ENCODE peak calls at places on chromosomes 5 and 9, in seven cellular contexts. One of them, this sample, is unnamed.
A peak's percentile ranks its signal among the peaks of the same experiment; 100 is the strongest.

GRCh38 chr9:110744753-110745522 is 76.3 kb downstream of the MUSK start:
- DNase-seq in vagina: no peak
- DNase-seq in GM23338: no peak
- DNase-seq in spleen: no peak
- DNase-seq in stomach: no peak
- DNase-seq in endothelial cell of umbilical vein: peak; percentile 89
- DNase-seq in H1: no peak
- DNase-seq in this sample: no peak

GRCh38 chr9:6007770-6008168 is 7.7 kb downstream of the RANBP6 start:
- DNase-seq in GM23338: peak; percentile 89
- DNase-seq in vagina: no peak
- DNase-seq in spleen: peak; percentile 96
- DNase-seq in H1: no peak
- DNase-seq in stomach: peak; percentile 74
- DNase-seq in endothelial cell of umbilical vein: peak; percentile 68
- DNase-seq in this sample: peak; percentile 66

GRCh38 chr9:36396985-36397384 is 3.1 kb downstream of the RNF38 start:
- DNase-seq in vagina: no peak
- DNase-seq in stomach: no peak
- DNase-seq in GM23338: no peak
- DNase-seq in endothelial cell of umbilical vein: no peak
- DNase-seq in H1: no peak
- DNase-seq in spleen: no peak
- DNase-seq in this sample: peak; percentile 17

GRCh38 chr9:93809204-93809940 is 145.8 kb downstream of the BARX1 start:
- DNase-seq in vagina: no peak
- DNase-seq in stomach: no peak
- DNase-seq in GM23338: no peak
- DNase-seq in endothelial cell of umbilical vein: no peak
- DNase-seq in spleen: peak; percentile 48
- DNase-seq in H1: no peak
- DNase-seq in this sample: no peak

GRCh38 chr5:75306746-75307145 is 30.3 kb upstream of the HMGCR start:
- DNase-seq in endothelial cell of umbilical vein: no peak
- DNase-seq in H1: no peak
- DNase-seq in vagina: no peak
- DNase-seq in GM23338: no peak
- DNase-seq in spleen: no peak
- DNase-seq in stomach: no peak
- DNase-seq in this sample: no peak

GRCh38 chr5:17620627-17621026 is 10.4 kb downstream of the TAF11L12 start:
- DNase-seq in vagina: no peak
- DNase-seq in GM23338: peak; percentile 77
- DNase-seq in spleen: no peak
- DNase-seq in endothelial cell of umbilical vein: no peak
- DNase-seq in stomach: no peak
- DNase-seq in H1: peak; percentile 13
- DNase-seq in this sample: no peak

GRCh38 chr9:137368431-137369110 is 54.4 kb downstream of the EXD3 start:
- DNase-seq in H1: no peak
- DNase-seq in endothelial cell of umbilical vein: no peak
- DNase-seq in GM23338: no peak
- DNase-seq in stomach: no peak
- DNase-seq in vagina: no peak
- DNase-seq in spleen: peak; percentile 57
- DNase-seq in this sample: no peak

GRCh38 chr5:60355181-60355580 is 344.8 kb downstream of the DEPDC1B start:
- DNase-seq in vagina: no peak
- DNase-seq in H1: no peak
- DNase-seq in stomach: peak; percentile 75
- DNase-seq in GM23338: no peak
- DNase-seq in spleen: no peak
- DNase-seq in endothelial cell of umbilical vein: no peak
- DNase-seq in this sample: no peak

GRCh38 chr5:102627311-102627710 is 127.8 kb upstream of the PAM start:
- DNase-seq in spleen: no peak
- DNase-seq in vagina: no peak
- DNase-seq in H1: no peak
- DNase-seq in endothelial cell of umbilical vein: peak; percentile 5
- DNase-seq in stomach: no peak
- DNase-seq in GM23338: no peak
- DNase-seq in this sample: no peak

GRCh38 chr5:75512383-75513074 is 838 bp downstream of the POLK start:
- DNase-seq in H1: no peak
- DNase-seq in endothelial cell of umbilical vein: no peak
- DNase-seq in vagina: no peak
- DNase-seq in GM23338: no peak
- DNase-seq in stomach: no peak
- DNase-seq in spleen: no peak
- DNase-seq in this sample: no peak

GRCh38 chr5:123964916-123965315 is 452.9 kb downstream of the CSNK1G3 start:
- DNase-seq in vagina: no peak
- DNase-seq in spleen: no peak
- DNase-seq in endothelial cell of umbilical vein: no peak
- DNase-seq in GM23338: no peak
- DNase-seq in H1: no peak
- DNase-seq in stomach: no peak
- DNase-seq in this sample: no peak

DNA sequence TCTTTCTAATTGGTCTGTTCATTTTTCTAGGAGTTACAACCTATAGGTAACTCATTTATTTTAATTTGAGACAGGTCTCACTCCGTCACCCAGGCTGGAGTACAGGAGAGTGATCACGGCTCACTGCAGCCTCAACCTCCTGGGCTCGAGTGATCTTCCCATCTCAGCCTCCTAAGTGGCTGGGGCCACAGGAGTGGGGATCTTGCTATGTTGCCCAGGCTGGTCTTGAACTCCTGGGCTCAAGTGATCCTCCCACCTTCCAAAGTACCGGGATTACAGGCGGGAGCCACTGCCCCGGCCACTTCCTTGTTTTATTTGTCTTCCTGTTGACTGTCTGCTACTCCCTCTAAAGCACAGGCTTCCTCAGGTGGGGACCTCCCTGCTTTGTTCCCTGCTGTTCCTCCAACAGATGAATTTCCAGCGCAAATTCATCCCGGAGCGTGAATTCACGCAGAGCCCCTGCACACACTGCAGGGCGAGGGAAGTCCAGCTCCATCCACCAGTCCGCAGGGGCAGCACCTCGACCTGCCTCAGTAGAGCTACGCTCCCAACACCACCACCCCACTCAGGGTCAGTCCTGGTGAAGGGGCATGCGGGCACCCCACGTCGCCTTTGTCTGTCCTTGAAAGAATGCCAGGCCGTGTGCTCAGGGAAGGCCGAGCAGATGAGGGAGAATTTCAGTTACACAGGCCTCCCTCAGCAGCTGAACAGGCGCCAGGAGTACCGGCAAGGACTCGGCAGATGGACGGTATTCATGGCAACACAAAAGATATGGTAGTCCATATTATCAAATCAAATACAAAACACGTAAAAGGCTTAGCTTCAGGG is 6.3 kb downstream of the QSOX2 start:
- DNase-seq in H1: no peak
- DNase-seq in vagina: no peak
- DNase-seq in stomach: no peak
- DNase-seq in spleen: no peak
- DNase-seq in GM23338: no peak
- DNase-seq in endothelial cell of umbilical vein: no peak
- DNase-seq in this sample: no peak
- H3K4me3 ChIP-seq in H1: no peak overlapping the region
- H3K4me3 ChIP-seq in vagina: no peak overlapping the region
- H3K4me3 ChIP-seq in stomach: no peak overlapping the region
- H3K4me3 ChIP-seq in spleen: peak overlapping the region; percentile 28
- H3K4me3 ChIP-seq in GM23338: no peak overlapping the region
- H3K4me3 ChIP-seq in endothelial cell of umbilical vein: no peak overlapping the region
- H3K4me3 ChIP-seq in this sample: no peak overlapping the region

GRCh38 chr5:59178482-59178881 is 595.6 kb downstream of the RAB3C start:
- DNase-seq in endothelial cell of umbilical vein: no peak
- DNase-seq in GM23338: no peak
- DNase-seq in spleen: no peak
- DNase-seq in vagina: no peak
- DNase-seq in stomach: no peak
- DNase-seq in H1: no peak
- DNase-seq in this sample: no peak

GRCh38 chr5:59178071-59178470 is 595.2 kb downstream of the RAB3C start:
- DNase-seq in H1: no peak
- DNase-seq in vagina: no peak
- DNase-seq in GM23338: no peak
- DNase-seq in endothelial cell of umbilical vein: no peak
- DNase-seq in spleen: no peak
- DNase-seq in stomach: no peak
- DNase-seq in this sample: no peak

GRCh38 chr5:59177644-59178043 is 594.8 kb downstream of the RAB3C start:
- DNase-seq in endothelial cell of umbilical vein: no peak
- DNase-seq in H1: no peak
- DNase-seq in stomach: no peak
- DNase-seq in spleen: no peak
- DNase-seq in GM23338: no peak
- DNase-seq in vagina: no peak
- DNase-seq in this sample: no peak

GRCh38 chr5:59180515-59180914 is 597.6 kb downstream of the RAB3C start:
- DNase-seq in vagina: no peak
- DNase-seq in GM23338: no peak
- DNase-seq in stomach: no peak
- DNase-seq in endothelial cell of umbilical vein: no peak
- DNase-seq in spleen: no peak
- DNase-seq in H1: no peak
- DNase-seq in this sample: no peak

DNA sequence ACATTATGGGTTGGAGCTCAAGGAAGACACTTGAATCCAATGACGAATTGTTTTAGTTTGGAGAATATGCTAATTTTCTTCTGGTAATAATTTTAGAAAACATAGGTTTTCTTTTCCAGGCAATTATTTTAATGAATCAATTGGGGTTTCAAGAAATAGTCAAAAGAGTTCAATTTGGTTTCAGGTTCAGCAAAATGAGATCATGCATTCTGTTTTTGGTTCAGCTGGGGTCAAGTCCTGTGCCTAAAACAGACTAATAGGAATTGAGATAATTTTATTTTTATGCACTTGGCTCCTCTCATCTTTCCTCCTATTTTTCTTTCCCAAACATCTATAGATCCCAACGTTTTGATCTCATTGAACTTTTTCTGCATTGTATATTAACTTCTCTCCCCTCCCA is 596.8 kb downstream of the RAB3C start:
- DNase-seq in spleen: no peak
- DNase-seq in vagina: no peak
- DNase-seq in H1: no peak
- DNase-seq in GM23338: no peak
- DNase-seq in endothelial cell of umbilical vein: no peak
- DNase-seq in stomach: no peak
- DNase-seq in this sample: no peak
- TF ChIP-seq POLR2AphosphoS5 in spleen: no peak
- TF ChIP-seq POLR2AphosphoS5 in vagina: no peak
- TF ChIP-seq POLR2AphosphoS5 in H1: no peak
- TF ChIP-seq POLR2AphosphoS5 in GM23338: no peak
- TF ChIP-seq POLR2AphosphoS5 in endothelial cell of umbilical vein: no peak
- TF ChIP-seq POLR2AphosphoS5 in stomach: no peak
- TF ChIP-seq POLR2AphosphoS5 in this sample: no peak

GRCh38 chr5:83744851-83745250 is 24.2 kb upstream of the HAPLN1 start:
- DNase-seq in GM23338: no peak
- DNase-seq in stomach: no peak
- DNase-seq in spleen: no peak
- DNase-seq in H1: no peak
- DNase-seq in vagina: no peak
- DNase-seq in endothelial cell of umbilical vein: peak; percentile 79
- DNase-seq in this sample: peak; percentile 52
- TF ChIP-seq CTCF in GM23338: no peak
- TF ChIP-seq CTCF in stomach: no peak
- TF ChIP-seq CTCF in spleen: no peak
- TF ChIP-seq CTCF in H1: no peak
- TF ChIP-seq CTCF in vagina: no peak
- TF ChIP-seq CTCF in endothelial cell of umbilical vein: no peak
- TF ChIP-seq CTCF in this sample: no peak

GRCh38 chr5:113205323-113205722 is 228.7 kb downstream of the DCP2 start:
- DNase-seq in spleen: no peak
- DNase-seq in GM23338: no peak
- DNase-seq in endothelial cell of umbilical vein: no peak
- DNase-seq in H1: no peak
- DNase-seq in stomach: no peak
- DNase-seq in vagina: no peak
- DNase-seq in this sample: no peak

GRCh38 chr5:113201715-113202114 is 225.1 kb downstream of the DCP2 start:
- DNase-seq in spleen: no peak
- DNase-seq in vagina: no peak
- DNase-seq in stomach: no peak
- DNase-seq in GM23338: no peak
- DNase-seq in endothelial cell of umbilical vein: peak; percentile 33
- DNase-seq in H1: no peak
- DNase-seq in this sample: no peak

GRCh38 chr5:113205807-113206206 is 229.0 kb downstream of the TSSK1B start:
- DNase-seq in spleen: no peak
- DNase-seq in GM23338: no peak
- DNase-seq in endothelial cell of umbilical vein: peak; percentile 25
- DNase-seq in vagina: no peak
- DNase-seq in H1: no peak
- DNase-seq in stomach: no peak
- DNase-seq in this sample: no peak

GRCh38 chr5:113204525-113205161 is 228.0 kb downstream of the DCP2 start:
- DNase-seq in vagina: no peak
- DNase-seq in stomach: no peak
- DNase-seq in GM23338: no peak
- DNase-seq in spleen: no peak
- DNase-seq in endothelial cell of umbilical vein: no peak
- DNase-seq in H1: no peak
- DNase-seq in this sample: no peak

DNA sequence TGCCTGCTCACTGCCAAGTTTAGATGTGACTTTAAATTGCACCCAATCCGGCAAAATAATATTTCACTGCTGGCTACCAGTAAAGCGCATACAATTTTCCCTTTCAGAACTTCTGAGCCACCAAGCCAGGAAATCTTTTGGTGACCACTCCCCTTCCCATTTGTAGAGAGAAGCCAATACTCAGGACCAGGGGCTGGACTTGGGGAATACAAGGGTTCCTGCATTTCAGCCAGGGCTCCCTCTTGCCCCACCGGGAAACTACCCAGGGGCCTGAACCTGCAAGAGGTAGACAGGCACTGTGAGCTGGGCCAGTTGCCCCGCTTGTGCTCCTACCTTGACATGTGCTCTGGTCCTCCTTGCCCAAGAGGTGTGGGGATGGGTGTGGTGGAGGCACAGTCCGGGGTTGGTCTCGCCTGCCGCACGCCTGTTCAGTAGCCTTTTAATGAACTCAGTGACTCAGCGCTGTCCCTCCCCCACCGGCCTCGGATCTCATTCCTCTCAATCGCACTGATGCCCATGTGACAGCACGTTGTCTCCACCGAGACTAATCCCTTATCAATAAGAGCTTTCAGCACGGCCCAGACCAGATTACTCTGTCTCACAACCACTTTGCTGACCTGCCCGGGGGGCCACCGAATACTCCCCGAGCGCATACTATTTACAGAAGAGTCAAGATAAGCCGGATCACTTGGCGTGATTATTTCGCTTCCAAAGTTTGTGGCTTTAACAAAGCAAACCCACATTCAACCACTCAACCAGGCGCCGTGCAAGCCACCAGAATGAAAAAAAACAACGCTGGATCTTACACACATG is 226.5 kb downstream of the DCP2 start:
- DNase-seq in stomach: peak; percentile 67
- DNase-seq in GM23338: no peak
- DNase-seq in spleen: no peak
- DNase-seq in endothelial cell of umbilical vein: peak; percentile 42
- DNase-seq in H1: no peak
- DNase-seq in vagina: no peak
- DNase-seq in this sample: no peak
- H3K4me3 ChIP-seq in stomach: peak overlapping the region; percentile 22
- H3K4me3 ChIP-seq in GM23338: no peak overlapping the region
- H3K4me3 ChIP-seq in spleen: no peak overlapping the region
- H3K4me3 ChIP-seq in endothelial cell of umbilical vein: no peak overlapping the region
- H3K4me3 ChIP-seq in H1: no peak overlapping the region
- H3K4me3 ChIP-seq in vagina: peak overlapping the region; percentile 11
- H3K4me3 ChIP-seq in this sample: no peak overlapping the region

GRCh38 chr5:136066705-136067271 is 38.0 kb downstream of the TGFBI start:
- DNase-seq in spleen: no peak
- DNase-seq in endothelial cell of umbilical vein: no peak
- DNase-seq in stomach: no peak
- DNase-seq in H1: no peak
- DNase-seq in vagina: peak; percentile 82
- DNase-seq in GM23338: peak; percentile 21
- DNase-seq in this sample: no peak
- TF ChIP-seq POLR2AphosphoS5 in spleen: no peak
- TF ChIP-seq POLR2AphosphoS5 in endothelial cell of umbilical vein: no peak
- TF ChIP-seq POLR2AphosphoS5 in stomach: no peak
- TF ChIP-seq POLR2AphosphoS5 in H1: no peak
- TF ChIP-seq POLR2AphosphoS5 in vagina: no peak
- TF ChIP-seq POLR2AphosphoS5 in GM23338: no peak
- TF ChIP-seq POLR2AphosphoS5 in this sample: no peak